ENCODE peak calls at places on chromosomes 12 and 14, in six cellular contexts. V is mucosa of descending colon, U is brain microvascular endothelial cell, O is GM12864, D is A549, K is thoracic aorta. B is an unnamed sample.

GRCh38 chr14:79404874-79405273 is 806.4 kb downstream of the DIO2 start:
- DNase-seq in V (no peak), U (peak), O (no peak), D (no peak), K (no peak), B (no peak)

GRCh38 chr12:49121047-49121696 is 10.0 kb downstream of the TUBA1B start:
- DNase-seq in V (peak), U (peak), O (no peak), D (peak), K (no peak), B (peak)

GRCh38 chr12:119115296-119115905 is 63.3 kb upstream of the HSPB8 start:
- DNase-seq in V (peak), U (peak), O (peak), D (peak), K (no peak), B (peak)

GRCh38 chr12:4281173-4281654 is 7.7 kb downstream of the CCND2 start:
- DNase-seq in V (no peak), U (no peak), O (no peak), D (no peak), K (no peak), B (no peak)

GRCh38 chr14:58059121-58059520 is 92.9 kb downstream of the ARMH4 start:
- DNase-seq in V (no peak), U (no peak), O (no peak), D (no peak), K (no peak), B (no peak)

GRCh38 chr12:108620236-108620879 is 13.3 kb downstream of the SELPLG start:
- DNase-seq in V (no peak), U (no peak), O (no peak), D (peak), K (no peak), B (peak)

GRCh38 chr14:101972126-101972785 is 7.9 kb downstream of the DYNC1H1 start:
- DNase-seq in V (peak), U (peak), O (no peak), D (peak), K (peak), B (peak)

GRCh38 chr14:72679106-72679505 is 214.8 kb downstream of the DPF3 start:
- DNase-seq in V (no peak), U (no peak), O (no peak), D (no peak), K (no peak), B (no peak)

GRCh38 chr12:52580496-52580895 is 6.9 kb upstream of the KRT74 start:
- DNase-seq in V (no peak), U (no peak), O (no peak), D (no peak), K (no peak), B (no peak)

GRCh38 chr12:126369487-126370463 is 1304.5 kb downstream of the AACS start:
- DNase-seq in V (no peak), U (no peak), O (no peak), D (no peak), K (no peak), B (peak)

GRCh38 chr12:117743746-117744145 is 225.0 kb downstream of the KSR2 start:
- DNase-seq in V (no peak), U (no peak), O (no peak), D (no peak), K (no peak), B (no peak)

GRCh38 chr14:95527392-95528002 is 7.4 kb upstream of the GLRX5 start:
- DNase-seq in V (peak), U (peak), O (no peak), D (peak), K (no peak), B (peak)

GRCh38 chr12:130973906-130974305 is 20.2 kb downstream of the ADGRD1 start:
- DNase-seq in V (no peak), U (no peak), O (no peak), D (no peak), K (no peak), B (no peak)

GRCh38 chr14:89377544-89377943 is 39.5 kb downstream of the FOXN3 start:
- DNase-seq in V (no peak), U (no peak), O (no peak), D (no peak), K (no peak), B (no peak)

GRCh38 chr12:49922349-49923034 is 18.8 kb upstream of the FAIM2 start:
- DNase-seq in V (no peak), U (no peak), O (no peak), D (no peak), K (no peak), B (no peak)

GRCh38 chr12:71846322-71846940 is 6.9 kb downstream of the TBC1D15 start:
- DNase-seq in V (peak), U (peak), O (no peak), D (peak), K (no peak), B (peak)

GRCh38 chr14:89458713-89459112 is 41.7 kb upstream of the FOXN3 start:
- DNase-seq in V (no peak), U (no peak), O (no peak), D (no peak), K (no peak), B (no peak)

GRCh38 chr12:8455727-8456360 is at the start of gene CLEC6A:
- DNase-seq in V (no peak), U (no peak), O (peak), D (no peak), K (no peak), B (no peak)

GRCh38 chr12:126343352-126343751 is 1278.1 kb downstream of the AACS start:
- DNase-seq in V (no peak), U (no peak), O (no peak), D (no peak), K (no peak), B (no peak)

GRCh38 chr14:60563113-60563512 is 54.2 kb downstream of the SIX6 start:
- DNase-seq in V (no peak), U (peak), O (no peak), D (no peak), K (no peak), B (no peak)

GRCh38 chr14:32468955-32469354 is 139.9 kb downstream of the AKAP6 start:
- DNase-seq in V (no peak), U (peak), O (no peak), D (peak), K (no peak), B (peak)

GRCh38 chr14:56004807-56005579 is 113.2 kb upstream of the PELI2 start:
- DNase-seq in V (peak), U (peak), O (peak), D (peak), K (no peak), B (no peak)

GRCh38 chr12:50528800-50529199 is 24.0 kb downstream of the DIP2B start:
- DNase-seq in V (no peak), U (no peak), O (no peak), D (no peak), K (no peak), B (no peak)

DNA sequence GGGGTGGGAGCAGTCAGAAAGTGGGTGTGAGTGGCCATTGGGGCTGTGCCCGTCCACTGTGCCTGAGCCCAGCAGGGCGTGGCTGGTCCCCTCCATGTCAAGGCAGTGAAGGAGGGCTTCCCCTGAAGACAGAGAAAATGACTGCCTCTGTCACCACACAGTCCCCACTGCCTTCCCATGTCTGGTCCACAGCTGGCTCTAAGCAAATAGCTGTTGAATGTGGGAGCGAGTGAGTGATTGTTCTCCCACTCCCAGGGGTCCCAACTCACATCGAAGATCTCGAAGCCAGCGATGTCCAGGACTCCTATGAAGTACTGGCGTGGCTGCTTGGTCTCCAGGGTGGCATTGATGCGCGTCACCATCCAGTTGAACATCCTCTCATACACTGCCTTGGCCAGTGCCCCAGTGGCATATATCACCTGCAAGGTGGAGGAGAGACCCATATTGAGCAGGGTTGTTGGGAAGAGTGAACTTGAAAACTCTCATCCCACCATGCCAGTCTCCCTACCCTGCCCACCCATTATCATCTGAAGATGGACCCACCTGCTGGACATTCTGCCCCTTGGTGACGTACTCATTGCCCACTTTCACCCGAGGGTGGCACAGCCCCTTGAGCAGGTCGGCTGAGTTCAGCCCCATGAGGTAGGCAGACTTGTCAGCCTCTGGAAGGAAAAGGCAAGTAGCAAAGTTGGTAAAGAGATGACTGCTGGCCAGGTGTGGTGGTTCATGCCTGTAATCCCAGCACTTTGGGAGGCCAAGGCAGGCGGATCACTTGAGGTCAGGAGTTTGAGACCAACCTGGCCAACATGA is 6.6 kb downstream of the MYH7 start:
- DNase-seq in V (no peak), U (no peak), O (no peak), D (no peak), K (no peak), B (no peak)
- TF ChIP-seq CTCF in V (no peak), U (no peak), O (no peak), D (no peak), K (no peak), B (no peak)

GRCh38 chr14:94372021-94372605 is 16.3 kb downstream of the SERPINA1 start:
- DNase-seq in V (no peak), U (no peak), O (no peak), D (no peak), K (no peak), B (no peak)
- TF ChIP-seq CTCF in V (no peak), U (peak), O (peak), D (no peak), K (no peak), B (no peak)

DNA sequence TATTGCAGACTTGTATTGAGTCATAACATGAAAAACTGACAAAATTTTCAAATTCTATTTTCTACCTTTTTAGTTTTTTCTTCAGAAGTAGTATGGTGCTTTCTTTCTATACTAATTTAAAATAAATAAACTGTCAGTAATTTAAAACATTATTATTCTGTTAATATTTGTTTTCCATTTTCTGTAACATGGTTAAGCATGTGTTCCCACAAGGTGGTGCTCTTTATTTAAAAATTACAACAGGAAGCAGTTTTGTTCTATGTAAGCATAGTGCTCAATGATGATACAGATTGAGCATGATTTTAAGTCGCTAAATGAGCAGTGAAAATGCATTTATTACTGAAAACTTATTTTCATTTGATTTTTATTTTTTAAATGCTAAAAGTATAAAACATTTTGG is 114.6 kb downstream of the PPFIA2 start:
- DNase-seq in V (peak), U (no peak), O (no peak), D (peak), K (no peak), B (peak)
- TF ChIP-seq CTCF in V (no peak), U (peak), O (peak), D (peak), K (peak), B (peak)

DNA sequence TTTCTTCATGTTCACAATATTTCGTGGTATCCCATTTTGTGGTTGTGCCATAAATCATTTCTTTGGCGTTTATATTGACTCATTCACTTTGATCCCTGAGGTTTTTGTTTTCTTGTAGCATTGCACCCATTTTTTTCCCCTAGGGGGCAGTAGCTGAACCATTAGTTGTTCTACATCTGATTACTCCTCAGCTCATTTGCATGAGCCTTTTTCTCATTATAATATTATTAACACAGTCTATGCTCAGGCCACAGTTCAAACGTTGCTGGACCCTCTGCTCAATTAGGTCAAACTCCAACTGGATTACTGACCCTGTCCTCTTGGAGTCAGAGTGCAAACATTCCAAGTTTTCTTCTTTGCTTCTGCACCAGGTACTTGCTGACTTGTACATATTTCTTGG is 475.4 kb upstream of the SEL1L start:
- DNase-seq in V (peak), U (no peak), O (no peak), D (no peak), K (no peak), B (peak)
- TF ChIP-seq CTCF in V (no peak), U (no peak), O (peak), D (no peak), K (no peak), B (peak)

GRCh38 chr12:57522019-57522886 is at the start of gene MBD6:
- DNase-seq in V (peak), U (peak), O (peak), D (peak), K (peak), B (peak)
- TF ChIP-seq CTCF in V (no peak), U (no peak), O (no peak), D (peak), K (no peak), B (no peak)

GRCh38 chr14:106586098-106586704 is 1059.8 kb downstream of the TMEM121 start:
- DNase-seq in V (peak), U (no peak), O (no peak), D (peak), K (no peak), B (peak)
- TF ChIP-seq CTCF in V (peak), U (peak), O (peak), D (no peak), K (peak), B (peak)

DNA sequence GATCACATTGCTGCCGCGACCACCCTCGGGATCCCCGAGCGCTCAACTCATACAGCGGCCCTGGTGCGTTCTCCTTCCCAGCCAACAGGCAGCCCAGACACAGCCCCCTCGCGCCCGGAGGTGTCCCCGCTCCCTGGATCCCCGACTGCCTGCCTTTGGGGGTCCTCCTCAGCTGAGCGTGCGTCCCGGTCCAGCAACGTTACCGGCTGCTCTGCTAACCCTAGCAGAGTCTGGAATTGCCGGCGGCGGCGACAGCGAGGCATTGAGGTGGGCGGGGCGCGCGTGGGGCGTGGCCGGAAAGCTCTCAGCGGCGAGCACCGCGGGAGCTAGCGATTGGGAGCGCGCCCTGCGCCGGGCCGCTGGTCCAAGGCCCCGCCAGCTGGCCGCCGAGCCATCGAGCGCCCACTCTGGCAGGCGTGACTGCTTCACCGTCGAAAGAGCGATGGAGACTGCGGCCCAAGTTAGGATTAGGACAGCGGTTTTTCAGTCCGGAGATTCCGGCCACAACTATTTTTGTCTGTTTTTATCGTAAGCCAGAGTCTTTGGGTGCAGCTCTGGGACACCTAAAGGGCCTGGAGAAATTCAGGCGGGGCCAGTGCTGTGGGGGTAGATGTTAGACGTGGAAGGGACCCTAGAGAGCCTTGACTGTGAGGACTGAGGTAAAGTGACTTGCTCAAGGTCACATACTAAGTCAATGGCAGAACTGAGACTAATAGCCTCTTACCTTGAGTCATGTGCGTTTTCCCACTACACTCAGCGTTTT is at the start of gene HEATR5A:
- DNase-seq in V (peak), U (peak), O (peak), D (peak), K (peak), B (peak)
- TF ChIP-seq CTCF in V (peak), U (peak), O (peak), D (no peak), K (peak), B (no peak)

GRCh38 chr12:12275874-12276273 is 9.0 kb upstream of the LRP6 start:
- DNase-seq in V (no peak), U (no peak), O (no peak), D (no peak), K (no peak), B (no peak)
- TF ChIP-seq CTCF in V (no peak), U (no peak), O (no peak), D (no peak), K (no peak), B (no peak)

GRCh38 chr14:22024117-22024516 is 350.5 kb upstream of the OR4E1 start:
- DNase-seq in V (no peak), U (no peak), O (no peak), D (no peak), K (no peak), B (no peak)
- TF ChIP-seq CTCF in V (no peak), U (no peak), O (no peak), D (no peak), K (no peak), B (no peak)

DNA sequence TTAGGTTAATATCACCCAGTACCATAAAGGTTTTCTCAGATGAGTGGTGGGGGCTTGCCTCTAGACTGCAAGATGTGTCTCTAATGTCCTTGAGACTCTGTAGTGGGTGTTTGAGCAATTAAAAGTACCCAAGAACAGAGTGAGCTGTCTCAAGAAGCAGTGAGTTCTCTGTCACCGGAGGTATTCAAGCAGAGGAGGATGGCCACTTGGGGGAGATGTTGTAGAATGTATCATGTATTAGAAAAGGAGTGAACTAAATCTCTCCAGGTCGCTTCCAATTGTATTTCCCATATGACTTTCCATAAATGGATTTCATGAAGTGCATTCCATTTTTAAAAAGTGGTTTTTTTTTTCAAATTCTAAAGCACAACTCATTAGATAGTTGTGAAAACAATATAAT is 35.0 kb downstream of the SLC17A8 start:
- DNase-seq in V (peak), U (no peak), O (no peak), D (peak), K (no peak), B (peak)
- TF ChIP-seq CTCF in V (no peak), U (peak), O (no peak), D (peak), K (no peak), B (peak)

B was measured in MCF 10A.